ENCODE peak calls at places on chromosomes 11 and 22, in five cellular contexts. F, S, K, P and N are unnamed samples.

GRCh38 chr11:8973121-8973520 is 8.9 kb upstream of the TMEM9B start:
- DNase-seq in F (no peak), S (no peak), K (no peak), P (no peak), N (no peak)

GRCh38 chr11:9719949-9720646 is 56.2 kb downstream of the SWAP70 start:
- DNase-seq in F (no peak), S (no peak), K (no peak), P (no peak), N (no peak)

GRCh38 chr11:75771646-75772410 is 3.2 kb downstream of the DGAT2 start:
- DNase-seq in F (peak), S (peak), K (no peak), P (peak), N (no peak)

GRCh38 chr22:47377926-47378560 is 615.6 kb downstream of the TBC1D22A start:
- DNase-seq in F (no peak), S (no peak), K (no peak), P (no peak), N (no peak)

GRCh38 chr11:10761085-10761698 is 10.1 kb downstream of the CTR9 start:
- DNase-seq in F (no peak), S (no peak), K (no peak), P (no peak), N (no peak)

GRCh38 chr11:111438846-111439520 is 59.9 kb upstream of the POU2AF1 start:
- DNase-seq in F (no peak), S (no peak), K (no peak), P (no peak), N (no peak)

GRCh38 chr11:62601114-62601363 is 626 bp downstream of the MTA2 start:
- DNase-seq in F (no peak), S (peak), K (no peak), P (peak), N (no peak)

GRCh38 chr11:84853841-84854497 is 773.2 kb downstream of the DLG2 start:
- DNase-seq in F (no peak), S (peak), K (no peak), P (no peak), N (no peak)

GRCh38 chr22:20268350-20269012 is 363 bp upstream of the RTN4R start:
- DNase-seq in F (peak), S (peak), K (peak), P (peak), N (peak)

GRCh38 chr11:65525659-65526480 is 987 bp downstream of the SCYL1 start:
- DNase-seq in F (no peak), S (no peak), K (no peak), P (no peak), N (no peak)

GRCh38 chr11:112931686-112932085 is 29.5 kb upstream of the NCAM1 start:
- DNase-seq in F (no peak), S (no peak), K (no peak), P (no peak), N (no peak)

GRCh38 chr22:40588726-40589125 is 47.8 kb downstream of the MRTFA start:
- DNase-seq in F (peak), S (peak), K (no peak), P (peak), N (no peak)

GRCh38 chr22:29314074-29314473 is 1.4 kb downstream of the RASL10A start:
- DNase-seq in F (no peak), S (no peak), K (no peak), P (no peak), N (no peak)

GRCh38 chr11:43944761-43945311 is 2.4 kb downstream of the C11orf96 start:
- DNase-seq in F (peak), S (peak), K (no peak), P (peak), N (peak)

GRCh38 chr11:73173755-73174494 is 31.8 kb upstream of the FCHSD2 start:
- DNase-seq in F (peak), S (no peak), K (no peak), P (no peak), N (no peak)

GRCh38 chr22:39839917-39840510 is 53.5 kb downstream of the ENTHD1 start:
- DNase-seq in F (no peak), S (no peak), K (no peak), P (no peak), N (no peak)

DNA sequence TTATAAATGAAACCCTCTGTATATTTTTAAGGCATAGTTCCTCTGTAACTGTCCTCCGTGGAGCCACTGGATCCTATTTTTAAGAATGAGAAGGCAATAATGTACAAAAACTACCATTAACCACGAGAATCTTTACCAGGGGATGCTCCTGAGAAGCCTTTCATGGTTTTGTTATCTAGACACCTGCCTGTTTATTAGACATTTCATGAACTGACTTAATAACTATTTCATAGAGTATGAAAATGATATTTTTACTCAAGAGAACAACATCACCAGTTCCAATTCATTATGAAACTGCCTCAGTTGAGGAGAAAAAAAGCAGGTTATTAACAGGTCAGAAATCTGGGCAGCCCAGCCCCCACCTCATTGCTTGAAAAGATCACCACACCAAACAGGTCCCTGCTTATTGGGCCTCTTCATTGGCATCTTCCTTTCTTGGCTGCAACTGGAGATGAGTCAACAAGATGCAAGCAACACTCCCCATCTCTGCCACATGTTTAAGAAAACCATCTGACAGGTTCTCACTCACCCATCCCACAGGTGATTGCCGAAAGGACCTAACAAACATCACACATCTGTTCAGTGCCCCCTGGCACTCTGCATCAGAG is 27.8 kb downstream of the ETS1 start:
- DNase-seq in F (no peak), S (no peak), K (no peak), P (no peak), N (no peak)
- H3K4ac ChIP-seq in F (no peak), S (no peak), K (no peak), P (no peak), N (no peak)

GRCh38 chr11:7672276-7672959 is 882 bp downstream of the CYB5R2 start:
- DNase-seq in F (no peak), S (peak), K (no peak), P (no peak), N (no peak)

GRCh38 chr11:7671807-7672206 is 1.5 kb downstream of the CYB5R2 start:
- DNase-seq in F (no peak), S (peak), K (no peak), P (no peak), N (no peak)

GRCh38 chr11:7671347-7671746 is 2.0 kb downstream of the CYB5R2 start:
- DNase-seq in F (no peak), S (peak), K (no peak), P (no peak), N (no peak)

GRCh38 chr11:7673724-7674434 is 579 bp upstream of the CYB5R2 start:
- DNase-seq in F (no peak), S (peak), K (peak), P (peak), N (peak)

GRCh38 chr11:7672960-7673723 is at the start of gene CYB5R2:
- DNase-seq in F (peak), S (peak), K (peak), P (peak), N (peak)
- H3K14ac ChIP-seq in F (no peak), S (peak), K (peak), P (peak), N (peak)

DNA sequence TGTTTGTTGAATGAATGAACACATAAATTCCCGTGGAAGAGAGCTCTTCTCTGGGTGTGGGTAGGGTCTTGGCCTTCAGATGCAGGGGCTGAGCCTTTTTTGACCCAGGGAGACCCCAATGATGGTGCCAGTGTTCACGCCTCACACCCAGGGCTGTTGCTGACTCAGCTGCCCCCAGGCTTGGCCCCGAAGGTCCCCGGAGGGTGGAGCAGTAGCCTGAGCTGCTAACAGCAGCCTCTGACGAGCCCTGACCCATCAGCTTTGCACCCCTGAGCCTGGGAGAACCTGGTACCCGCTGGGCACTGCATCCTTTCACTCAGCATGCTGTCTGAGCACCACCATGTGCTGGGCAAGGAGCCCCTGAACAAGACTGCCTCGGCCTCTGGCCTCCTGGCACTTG is 23.9 kb downstream of the NFAM1 start:
- DNase-seq in F (no peak), S (peak), K (no peak), P (no peak), N (no peak)
- H3K4ac ChIP-seq in F (no peak), S (no peak), K (no peak), P (no peak), N (no peak)

GRCh38 chr11:69286358-69287327 is 7.3 kb upstream of the MYEOV start:
- DNase-seq in F (no peak), S (no peak), K (no peak), P (no peak), N (peak)
- H3K14ac ChIP-seq in F (no peak), S (no peak), K (no peak), P (no peak), N (no peak)

GRCh38 chr11:133414503-133414902 is 117.8 kb downstream of the OPCML start:
- DNase-seq in F (no peak), S (no peak), K (no peak), P (no peak), N (no peak)
- H3K4ac ChIP-seq in F (no peak), S (no peak), K (no peak), P (no peak), N (no peak)

GRCh38 chr11:68651985-68652682 is 32.2 kb upstream of the GAL start:
- DNase-seq in F (no peak), S (peak), K (no peak), P (no peak), N (no peak)
- H3K14ac ChIP-seq in F (no peak), S (no peak), K (no peak), P (no peak), N (peak)

GRCh38 chr11:126450806-126451205 is 95.3 kb downstream of the ST3GAL4 start:
- DNase-seq in F (no peak), S (no peak), K (no peak), P (no peak), N (no peak)
- H3K4ac ChIP-seq in F (no peak), S (no peak), K (no peak), P (no peak), N (no peak)